ENCODE peak calls at places on chromosomes 2 and 18, in seven cellular contexts. X, M, E, O, F, Z and D are unnamed samples. For H3K27me3, the result is how much of the 10 kb centered on the place peaks cover.

GRCh38 chr2:223522796-223523195 is 79.4 kb downstream of the SCG2 start:
- DNase-seq in X (no peak), M (no peak), F (no peak), O (no peak), E (no peak), Z (no peak), D (no peak)

GRCh38 chr2:12684471-12684936 is 32.2 kb upstream of the TRIB2 start:
- DNase-seq in X (no peak), O (peak), F (no peak), E (no peak), M (peak), Z (no peak), D (peak)

GRCh38 chr18:48723837-48724236 is 185.0 kb downstream of the CTIF start:
- DNase-seq in O (no peak), F (no peak), X (no peak), Z (no peak), E (no peak), M (no peak), D (no peak)

GRCh38 chr2:64852771-64853241 is 136.4 kb upstream of the SLC1A4 start:
- DNase-seq in X (no peak), F (no peak), M (no peak), Z (no peak), O (no peak), E (no peak), D (no peak)

GRCh38 chr2:83191316-83191715 is 1267.8 kb downstream of the SUCLG1 start:
- DNase-seq in O (no peak), X (no peak), M (no peak), E (no peak), F (no peak), Z (no peak), D (no peak)

GRCh38 chr2:120949957-120950590 is 214.4 kb downstream of the GLI2 start:
- DNase-seq in F (no peak), E (no peak), X (no peak), Z (no peak), O (no peak), M (no peak), D (no peak)

GRCh38 chr2:127275356-127275755 is 18.6 kb downstream of the ERCC3 start:
- DNase-seq in F (no peak), O (no peak), E (no peak), M (no peak), X (no peak), Z (no peak), D (no peak)

GRCh38 chr2:19041773-19042172 is 316.6 kb downstream of the OSR1 start:
- DNase-seq in O (no peak), E (no peak), X (no peak), M (no peak), Z (no peak), F (no peak), D (no peak)

GRCh38 chr2:231685349-231686191 is 22.8 kb upstream of the PTMA start:
- DNase-seq in O (no peak), E (no peak), Z (no peak), M (no peak), X (no peak), F (no peak), D (no peak)

GRCh38 chr2:174585657-174586056 is 11.9 kb downstream of the WIPF1 start:
- DNase-seq in M (no peak), X (no peak), F (no peak), Z (no peak), E (no peak), O (no peak), D (no peak)

GRCh38 chr18:21115519-21116411 is 4.2 kb upstream of the ROCK1 start:
- DNase-seq in O (no peak), X (peak), Z (no peak), F (no peak), M (no peak), E (no peak), D (no peak)

GRCh38 chr2:118417417-118418125 is 329.3 kb downstream of the INSIG2 start:
- DNase-seq in E (no peak), F (no peak), O (no peak), M (no peak), X (no peak), Z (no peak), D (no peak)

GRCh38 chr2:68059769-68060525 is 2.9 kb downstream of the C1D start:
- DNase-seq in Z (no peak), F (no peak), E (no peak), O (no peak), X (no peak), M (no peak), D (no peak)

GRCh38 chr2:152546230-152546837 is 170.9 kb downstream of the PRPF40A start:
- DNase-seq in O (no peak), Z (no peak), E (no peak), X (no peak), F (no peak), M (peak), D (no peak)

GRCh38 chr2:239433777-239434396 is 33.1 kb upstream of the HDAC4 start:
- DNase-seq in E (no peak), Z (no peak), M (no peak), O (no peak), X (no peak), F (no peak), D (no peak)

GRCh38 chr18:13376841-13377351 is 158.3 kb downstream of the LDLRAD4 start:
- DNase-seq in X (no peak), F (no peak), O (peak), Z (no peak), E (no peak), M (no peak), D (no peak)

GRCh38 chr2:42100696-42101585 is 53.1 kb downstream of the PKDCC start:
- DNase-seq in F (peak), M (peak), Z (peak), O (peak), E (peak), X (no peak), D (peak)

GRCh38 chr2:70994055-70994444 is 623 bp downstream of the TEX261 start:
- DNase-seq in O (no peak), X (no peak), M (peak), E (no peak), Z (no peak), F (no peak), D (no peak)

GRCh38 chr2:119304852-119305251 is 61.8 kb downstream of the C2orf76 start:
- DNase-seq in X (no peak), Z (no peak), O (no peak), F (no peak), M (no peak), E (peak), D (no peak)

GRCh38 chr18:811192-812122 is 585 bp downstream of the YES1 start:
- DNase-seq in O (peak), E (peak), M (peak), X (peak), Z (peak), F (peak), D (no peak)

GRCh38 chr2:55235724-55236538 is 3.4 kb downstream of the RPS27A start:
- DNase-seq in M (no peak), F (no peak), E (no peak), O (no peak), X (no peak), Z (no peak), D (no peak)

GRCh38 chr2:151576080-151576479 is 158.2 kb downstream of the NEB start:
- DNase-seq in Z (no peak), O (no peak), F (no peak), E (no peak), M (no peak), X (no peak), D (no peak)

GRCh38 chr18:76975577-76976110 is 153.3 kb downstream of the ZNF236 start:
- DNase-seq in Z (no peak), O (no peak), X (no peak), F (no peak), E (no peak), M (no peak), D (no peak)

GRCh38 chr2:122028371-122029102 is 273.1 kb downstream of the TSN start:
- DNase-seq in O (no peak), Z (no peak), F (no peak), M (no peak), X (no peak), E (no peak), D (peak)

GRCh38 chr2:140851258-140851657 is 1279.6 kb downstream of the LRP1B start:
- DNase-seq in O (no peak), F (no peak), M (no peak), Z (no peak), E (no peak), X (no peak), D (no peak)

GRCh38 chr2:54940723-54941122 is 109.5 kb downstream of the RTN4 start:
- DNase-seq in F (no peak), Z (no peak), O (no peak), X (no peak), E (no peak), M (no peak), D (no peak)

GRCh38 chr2:58448065-58448507 is 207.0 kb upstream of the FANCL start:
- DNase-seq in M (peak), O (peak), E (peak), F (peak), X (peak), Z (no peak), D (peak)

GRCh38 chr18:77505499-77505898 is 255.9 kb downstream of the GALR1 start:
- DNase-seq in X (no peak), Z (no peak), O (no peak), M (no peak), F (no peak), E (no peak), D (no peak)

GRCh38 chr2:108534577-108535379 is 508 bp downstream of the LIMS1 start:
- DNase-seq in F (peak), M (peak), O (peak), X (peak), Z (no peak), E (peak), D (no peak)

GRCh38 chr2:58515827-58516574 is 274.9 kb upstream of the FANCL start:
- DNase-seq in O (no peak), E (no peak), X (no peak), F (no peak), Z (no peak), M (no peak), D (no peak)

GRCh38 chr18:22813648-22814328 is 119.3 kb upstream of the RBBP8 start:
- DNase-seq in O (no peak), X (peak), F (no peak), Z (no peak), M (peak), E (peak), D (no peak)

GRCh38 chr2:223619486-223620129 is 17.4 kb upstream of the SCG2 start:
- DNase-seq in Z (no peak), O (no peak), E (no peak), F (no peak), X (no peak), M (no peak), D (no peak)

GRCh38 chr2:241248289-241248688 is 59.8 kb downstream of the ANO7 start:
- DNase-seq in X (no peak), Z (no peak), M (no peak), F (no peak), E (no peak), O (no peak), D (no peak)

GRCh38 chr2:241254904-241255351 is 60.5 kb downstream of the HDLBP start:
- DNase-seq in Z (no peak), M (no peak), O (no peak), F (no peak), X (no peak), E (peak), D (no peak)

GRCh38 chr2:241252778-241253475 is 62.5 kb downstream of the HDLBP start:
- DNase-seq in F (no peak), Z (no peak), X (no peak), E (no peak), M (no peak), O (no peak), D (no peak)

GRCh38 chr2:241248897-241249296 is 60.4 kb downstream of the ANO7 start:
- DNase-seq in O (no peak), E (no peak), M (no peak), X (no peak), Z (no peak), F (no peak), D (no peak)

DNA sequence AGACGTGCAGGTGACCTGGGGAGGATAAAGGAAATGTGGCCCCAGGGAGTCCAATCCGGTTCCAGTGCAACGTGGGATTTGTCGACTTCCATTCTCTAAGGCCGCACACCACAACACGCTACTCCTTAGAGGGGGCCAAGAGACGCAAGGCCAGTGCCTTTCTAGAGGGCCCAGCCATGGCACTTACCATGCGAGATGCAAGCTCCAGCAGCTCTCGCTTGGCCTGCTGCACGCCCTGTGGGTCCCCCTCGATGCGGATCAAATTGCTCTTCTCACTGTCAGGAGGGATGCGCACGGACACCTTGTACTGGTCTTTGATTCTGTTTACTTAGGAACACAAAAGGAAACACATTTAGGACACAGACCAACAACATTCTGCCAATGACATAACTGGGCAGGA is 61.2 kb downstream of the ANO7 start:
- DNase-seq in X (no peak), M (no peak), O (no peak), E (no peak), F (no peak), Z (no peak), D (no peak)
- H3K27me3 ChIP-seq in X (under half), M (under half), O (under half), E (under half), F (under half), Z (under half), D (under half)

DNA sequence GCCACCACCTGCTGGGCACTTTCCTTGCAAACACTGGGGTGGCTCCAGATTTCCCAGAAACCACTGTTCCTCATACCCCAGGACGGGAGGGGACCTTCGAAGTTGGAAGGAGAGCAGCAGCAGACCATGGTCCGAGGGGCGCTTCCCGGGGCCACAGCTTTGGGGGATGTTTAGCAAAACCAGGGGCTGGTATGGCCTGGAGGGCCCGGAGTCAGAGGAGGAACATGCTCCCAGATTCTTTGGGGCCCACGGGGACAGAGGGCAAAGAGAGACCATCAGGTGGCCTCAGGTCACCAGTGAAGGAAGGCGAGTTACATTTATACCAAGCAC is 25.3 kb downstream of the HS6ST1 start:
- DNase-seq in M (no peak), O (no peak), X (no peak), Z (no peak), E (no peak), F (no peak), D (no peak)
- H3K27ac ChIP-seq in M (no peak), O (peak), X (no peak), Z (no peak), E (no peak), F (no peak), D (peak)

GRCh38 chr2:31217465-31218200 is at the start of gene CAPN14:
- DNase-seq in X (no peak), M (no peak), Z (no peak), F (no peak), O (no peak), E (no peak), D (no peak)

GRCh38 chr2:31219131-31219969 is 2.0 kb upstream of the CAPN14 start:
- DNase-seq in M (peak), E (no peak), Z (no peak), X (no peak), F (no peak), O (no peak), D (no peak)

GRCh38 chr2:31213883-31214637 is 3.3 kb downstream of the CAPN14 start:
- DNase-seq in E (no peak), F (no peak), X (no peak), M (no peak), Z (no peak), O (no peak), D (no peak)

GRCh38 chr2:31214638-31214915 is 2.7 kb downstream of the CAPN14 start:
- DNase-seq in X (no peak), F (no peak), E (no peak), M (no peak), O (no peak), Z (no peak), D (no peak)

DNA sequence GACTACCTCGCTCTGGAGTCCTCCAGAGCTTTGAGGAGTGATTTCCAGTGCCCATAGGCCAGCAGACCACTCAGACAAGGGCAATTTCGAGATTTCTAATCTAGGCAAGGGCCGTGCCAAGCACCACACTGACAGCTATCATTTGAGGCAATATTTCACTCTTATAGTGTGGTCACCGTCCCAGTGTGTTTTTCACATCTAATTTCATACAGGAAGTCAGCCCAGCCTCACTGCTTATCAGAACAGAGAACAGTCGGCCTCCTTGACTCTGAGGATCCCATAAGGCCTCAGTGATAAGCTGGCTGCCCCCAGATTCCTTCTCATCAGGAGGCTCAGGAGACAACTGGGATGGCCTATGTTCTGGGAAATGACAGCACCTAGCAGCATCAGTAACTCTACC is 581 bp downstream of the CAPN14 start:
- DNase-seq in M (no peak), Z (no peak), F (no peak), O (no peak), E (no peak), X (no peak), D (no peak)
- H3K4me3 ChIP-seq in M (no peak), Z (no peak), F (no peak), O (no peak), E (no peak), X (no peak), D (no peak)

GRCh38 chr2:44959855-44960254 is 18.4 kb downstream of the SIX3 start:
- DNase-seq in X (no peak), Z (no peak), M (no peak), F (no peak), O (no peak), E (no peak), D (no peak)

GRCh38 chr2:44955593-44956449 is 14.3 kb downstream of the SIX3 start:
- DNase-seq in X (peak), Z (peak), F (peak), E (peak), O (peak), M (peak), D (peak)

GRCh38 chr2:44956841-44957240 is 15.3 kb downstream of the SIX3 start:
- DNase-seq in O (no peak), X (no peak), M (no peak), F (no peak), E (no peak), Z (no peak), D (no peak)

GRCh38 chr2:44954902-44955592 is 13.5 kb downstream of the SIX3 start:
- DNase-seq in X (no peak), Z (no peak), E (no peak), F (no peak), O (no peak), M (no peak), D (no peak)

GRCh38 chr2:44957656-44958327 is 16.3 kb downstream of the SIX3 start:
- DNase-seq in Z (no peak), F (no peak), O (no peak), M (no peak), E (no peak), X (no peak), D (no peak)
- H3K27me3 ChIP-seq in Z (under half), F (half or more), O (under half), M (under half), E (under half), X (half or more), D (under half)

GRCh38 chr18:44789704-44790103 is 109.0 kb downstream of the SETBP1 start:
- DNase-seq in E (no peak), X (no peak), O (no peak), F (peak), Z (no peak), M (no peak), D (no peak)

GRCh38 chr18:44783371-44783770 is 102.7 kb downstream of the SETBP1 start:
- DNase-seq in O (no peak), M (no peak), F (no peak), E (no peak), Z (no peak), X (no peak), D (no peak)

GRCh38 chr18:44788334-44788733 is 107.6 kb downstream of the SETBP1 start:
- DNase-seq in E (no peak), X (no peak), F (no peak), M (no peak), O (no peak), Z (no peak), D (no peak)

GRCh38 chr18:44786257-44786656 is 105.6 kb downstream of the SETBP1 start:
- DNase-seq in F (no peak), X (no peak), Z (no peak), E (no peak), O (no peak), M (no peak), D (no peak)

GRCh38 chr18:44786697-44787096 is 106.0 kb downstream of the SETBP1 start:
- DNase-seq in F (no peak), X (no peak), Z (no peak), O (no peak), E (no peak), M (no peak), D (no peak)
- H3K27ac ChIP-seq in F (no peak), X (no peak), Z (no peak), O (no peak), E (no peak), M (no peak), D (no peak)

GRCh38 chr18:53442415-53442783 is 782.1 kb downstream of the MBD2 start:
- DNase-seq in E (no peak), F (no peak), M (no peak), Z (no peak), O (no peak), X (no peak), D (no peak)
- H3K4me3 ChIP-seq in E (no peak), F (no peak), M (no peak), Z (no peak), O (no peak), X (no peak), D (no peak)

DNA sequence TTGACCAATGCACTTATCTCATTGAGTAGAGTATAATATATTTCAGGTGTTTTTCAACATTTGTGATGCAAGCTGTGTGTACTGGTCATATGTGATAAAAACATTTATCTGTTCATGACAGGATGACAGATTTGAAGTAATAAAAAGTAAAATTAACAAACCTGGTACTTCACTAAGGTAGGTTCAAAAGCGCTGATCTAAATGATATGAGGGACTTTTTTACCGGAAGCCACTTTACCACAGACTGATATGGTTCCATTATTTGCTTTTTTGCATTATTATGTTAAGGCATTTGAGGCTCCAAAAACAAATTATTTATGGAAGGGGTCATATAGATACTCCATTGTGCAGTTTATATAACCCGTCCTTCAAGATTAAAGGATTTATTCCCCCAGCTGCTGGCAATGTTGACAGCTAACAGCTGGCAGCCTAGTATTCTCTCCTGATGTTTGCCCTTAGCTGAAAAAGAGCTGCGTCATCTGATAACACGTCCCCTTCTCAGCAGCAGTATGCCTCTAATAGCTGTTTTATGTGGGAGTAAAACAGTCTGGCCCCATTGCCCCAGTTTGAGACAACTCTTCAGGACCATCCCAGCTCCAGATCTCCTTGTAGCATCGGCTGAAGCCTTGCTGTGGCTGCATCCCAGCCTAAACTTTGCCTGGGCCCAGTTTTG is 84.8 kb upstream of the XIRP2 start:
- DNase-seq in Z (no peak), X (peak), F (no peak), M (peak), O (no peak), E (no peak), D (peak)
- H3K27me3 ChIP-seq in Z (under half), X (under half), F (under half), M (under half), O (under half), E (under half), D (under half)